ENCODE peak calls at places on chromosomes 13 and 19, in eight cellular contexts. One of them, this sample, is unnamed.

GRCh38 chr13:67318398-67318797 is 88.3 kb upstream of the PCDH9 start:
- DNase-seq in esophagus squamous epithelium: no peak
- DNase-seq in cardiac muscle cell: no peak
- DNase-seq in fibroblast of lung: peak; percentile 17
- DNase-seq in psoas muscle: no peak
- DNase-seq in endodermal cell: no peak
- DNase-seq in CD8-positive, alpha-beta T cell: no peak
- DNase-seq in A673: no peak
- DNase-seq in this sample: no peak

GRCh38 chr19:4589579-4590410 is 30.3 kb upstream of the SEMA6B start:
- DNase-seq in esophagus squamous epithelium: no peak
- DNase-seq in cardiac muscle cell: no peak
- DNase-seq in fibroblast of lung: no peak
- DNase-seq in psoas muscle: no peak
- DNase-seq in endodermal cell: peak; percentile 75
- DNase-seq in CD8-positive, alpha-beta T cell: no peak
- DNase-seq in A673: no peak
- DNase-seq in this sample: no peak

GRCh38 chr19:4713384-4713951 is 10.2 kb downstream of the DPP9 start:
- DNase-seq in esophagus squamous epithelium: no peak
- DNase-seq in cardiac muscle cell: peak; percentile 91
- DNase-seq in fibroblast of lung: peak; percentile 96
- DNase-seq in psoas muscle: peak; percentile 95
- DNase-seq in endodermal cell: no peak
- DNase-seq in CD8-positive, alpha-beta T cell: no peak
- DNase-seq in A673: no peak
- DNase-seq in this sample: peak; percentile 87

GRCh38 chr19:13834308-13834790 is 39.1 kb downstream of the ZSWIM4 start:
- DNase-seq in esophagus squamous epithelium: no peak
- DNase-seq in cardiac muscle cell: peak; percentile 47
- DNase-seq in fibroblast of lung: no peak
- DNase-seq in psoas muscle: no peak
- DNase-seq in endodermal cell: peak; percentile 50
- DNase-seq in CD8-positive, alpha-beta T cell: peak; percentile 11
- DNase-seq in A673: no peak
- DNase-seq in this sample: no peak

GRCh38 chr13:84265365-84265764 is 383.1 kb upstream of the SLITRK1 start:
- DNase-seq in esophagus squamous epithelium: no peak
- DNase-seq in cardiac muscle cell: no peak
- DNase-seq in fibroblast of lung: no peak
- DNase-seq in psoas muscle: no peak
- DNase-seq in endodermal cell: no peak
- DNase-seq in CD8-positive, alpha-beta T cell: no peak
- DNase-seq in A673: no peak
- DNase-seq in this sample: no peak

GRCh38 chr13:42333613-42334328 is 61.8 kb downstream of the AKAP11 start:
- DNase-seq in esophagus squamous epithelium: no peak
- DNase-seq in cardiac muscle cell: peak; percentile 70
- DNase-seq in fibroblast of lung: peak; percentile 71
- DNase-seq in psoas muscle: no peak
- DNase-seq in endodermal cell: peak; percentile 54
- DNase-seq in CD8-positive, alpha-beta T cell: no peak
- DNase-seq in A673: peak; percentile 38
- DNase-seq in this sample: no peak

GRCh38 chr19:19531951-19532805 is 3.5 kb downstream of the YJEFN3 start:
- DNase-seq in esophagus squamous epithelium: no peak
- DNase-seq in cardiac muscle cell: peak; percentile 73
- DNase-seq in fibroblast of lung: peak; percentile 51
- DNase-seq in psoas muscle: peak; percentile 84
- DNase-seq in endodermal cell: peak; percentile 94
- DNase-seq in CD8-positive, alpha-beta T cell: peak; percentile 89
- DNase-seq in A673: peak; percentile 84
- DNase-seq in this sample: peak; percentile 74

GRCh38 chr13:93227906-93228801 is 1.5 kb downstream of the GPC6 start:
- DNase-seq in esophagus squamous epithelium: no peak
- DNase-seq in cardiac muscle cell: peak; percentile 93
- DNase-seq in fibroblast of lung: peak; percentile 91
- DNase-seq in psoas muscle: peak; percentile 56
- DNase-seq in endodermal cell: peak; percentile 89
- DNase-seq in CD8-positive, alpha-beta T cell: no peak
- DNase-seq in A673: peak; percentile 95
- DNase-seq in this sample: peak; percentile 31

GRCh38 chr19:12647490-12648071 is 19.0 kb downstream of the MAN2B1 start:
- DNase-seq in esophagus squamous epithelium: no peak
- DNase-seq in cardiac muscle cell: peak; percentile 40
- DNase-seq in fibroblast of lung: peak; percentile 19
- DNase-seq in psoas muscle: peak; percentile 71
- DNase-seq in endodermal cell: peak; percentile 94
- DNase-seq in CD8-positive, alpha-beta T cell: no peak
- DNase-seq in A673: peak; percentile 60
- DNase-seq in this sample: no peak

GRCh38 chr19:4552546-4552819 is 7.0 kb downstream of the SEMA6B start:
- DNase-seq in esophagus squamous epithelium: no peak
- DNase-seq in cardiac muscle cell: no peak
- DNase-seq in fibroblast of lung: no peak
- DNase-seq in psoas muscle: no peak
- DNase-seq in endodermal cell: no peak
- DNase-seq in CD8-positive, alpha-beta T cell: no peak
- DNase-seq in A673: no peak
- DNase-seq in this sample: no peak

GRCh38 chr19:10861118-10861651 is 10.2 kb upstream of the CARM1 start:
- DNase-seq in esophagus squamous epithelium: no peak
- DNase-seq in cardiac muscle cell: peak; percentile 45
- DNase-seq in fibroblast of lung: no peak
- DNase-seq in psoas muscle: no peak
- DNase-seq in endodermal cell: peak; percentile 88
- DNase-seq in CD8-positive, alpha-beta T cell: peak; percentile 27
- DNase-seq in A673: peak; percentile 69
- DNase-seq in this sample: no peak

GRCh38 chr13:92355213-92355612 is 871.4 kb upstream of the GPC6 start:
- DNase-seq in esophagus squamous epithelium: no peak
- DNase-seq in cardiac muscle cell: peak; percentile 84
- DNase-seq in fibroblast of lung: peak; percentile 76
- DNase-seq in psoas muscle: no peak
- DNase-seq in endodermal cell: peak; percentile 76
- DNase-seq in CD8-positive, alpha-beta T cell: no peak
- DNase-seq in A673: peak; percentile 40
- DNase-seq in this sample: no peak

GRCh38 chr13:80873589-80873988 is 532.7 kb upstream of the SPRY2 start:
- DNase-seq in esophagus squamous epithelium: no peak
- DNase-seq in cardiac muscle cell: no peak
- DNase-seq in fibroblast of lung: no peak
- DNase-seq in psoas muscle: no peak
- DNase-seq in endodermal cell: no peak
- DNase-seq in CD8-positive, alpha-beta T cell: peak; percentile 17
- DNase-seq in A673: no peak
- DNase-seq in this sample: no peak

GRCh38 chr13:98004107-98004506 is 50.6 kb downstream of the IPO5 start:
- DNase-seq in esophagus squamous epithelium: no peak
- DNase-seq in cardiac muscle cell: peak; percentile 36
- DNase-seq in fibroblast of lung: peak; percentile 91
- DNase-seq in psoas muscle: no peak
- DNase-seq in endodermal cell: no peak
- DNase-seq in CD8-positive, alpha-beta T cell: no peak
- DNase-seq in A673: no peak
- DNase-seq in this sample: no peak

GRCh38 chr19:20840371-20840770 is 64.3 kb downstream of the ZNF66 start:
- DNase-seq in esophagus squamous epithelium: no peak
- DNase-seq in cardiac muscle cell: no peak
- DNase-seq in fibroblast of lung: no peak
- DNase-seq in psoas muscle: no peak
- DNase-seq in endodermal cell: no peak
- DNase-seq in CD8-positive, alpha-beta T cell: no peak
- DNase-seq in A673: no peak
- DNase-seq in this sample: no peak

GRCh38 chr13:100933841-100934240 is 259.2 kb upstream of the TMTC4 start:
- DNase-seq in esophagus squamous epithelium: no peak
- DNase-seq in cardiac muscle cell: no peak
- DNase-seq in fibroblast of lung: no peak
- DNase-seq in psoas muscle: no peak
- DNase-seq in endodermal cell: no peak
- DNase-seq in CD8-positive, alpha-beta T cell: no peak
- DNase-seq in A673: no peak
- DNase-seq in this sample: no peak

GRCh38 chr13:44758595-44759221 is 182.6 kb upstream of the TSC22D1 start:
- DNase-seq in esophagus squamous epithelium: no peak
- DNase-seq in cardiac muscle cell: peak; percentile 91
- DNase-seq in fibroblast of lung: peak; percentile 84
- DNase-seq in psoas muscle: no peak
- DNase-seq in endodermal cell: no peak
- DNase-seq in CD8-positive, alpha-beta T cell: no peak
- DNase-seq in A673: peak; percentile 23
- DNase-seq in this sample: no peak

GRCh38 chr13:85666356-85666755 is 132.9 kb downstream of the SLITRK6 start:
- DNase-seq in esophagus squamous epithelium: no peak
- DNase-seq in cardiac muscle cell: no peak
- DNase-seq in fibroblast of lung: no peak
- DNase-seq in psoas muscle: no peak
- DNase-seq in endodermal cell: peak; percentile 71
- DNase-seq in CD8-positive, alpha-beta T cell: no peak
- DNase-seq in A673: no peak
- DNase-seq in this sample: no peak

GRCh38 chr19:5507056-5507624 is 51.9 kb downstream of the ZNRF4 start:
- DNase-seq in esophagus squamous epithelium: no peak
- DNase-seq in cardiac muscle cell: no peak
- DNase-seq in fibroblast of lung: no peak
- DNase-seq in psoas muscle: peak; percentile 35
- DNase-seq in endodermal cell: no peak
- DNase-seq in CD8-positive, alpha-beta T cell: no peak
- DNase-seq in A673: no peak
- DNase-seq in this sample: no peak

GRCh38 chr13:88649855-88650254 is 978.7 kb downstream of the SLITRK5 start:
- DNase-seq in esophagus squamous epithelium: no peak
- DNase-seq in cardiac muscle cell: no peak
- DNase-seq in fibroblast of lung: no peak
- DNase-seq in psoas muscle: no peak
- DNase-seq in endodermal cell: no peak
- DNase-seq in CD8-positive, alpha-beta T cell: no peak
- DNase-seq in A673: no peak
- DNase-seq in this sample: no peak

GRCh38 chr13:91196958-91197357 is 150.5 kb upstream of the MIR17HG start:
- DNase-seq in esophagus squamous epithelium: no peak
- DNase-seq in cardiac muscle cell: no peak
- DNase-seq in fibroblast of lung: no peak
- DNase-seq in psoas muscle: no peak
- DNase-seq in endodermal cell: no peak
- DNase-seq in CD8-positive, alpha-beta T cell: no peak
- DNase-seq in A673: no peak
- DNase-seq in this sample: no peak

GRCh38 chr19:3062165-3063105 is at the start of gene TLE5:
- DNase-seq in esophagus squamous epithelium: no peak
- DNase-seq in cardiac muscle cell: peak; percentile 67
- DNase-seq in fibroblast of lung: no peak
- DNase-seq in psoas muscle: peak; percentile 75
- DNase-seq in endodermal cell: peak; percentile 75
- DNase-seq in CD8-positive, alpha-beta T cell: peak; percentile 72
- DNase-seq in A673: peak; percentile 67
- DNase-seq in this sample: peak; percentile 79
- TF ChIP-seq CTCF in esophagus squamous epithelium: no peak
- TF ChIP-seq CTCF in cardiac muscle cell: no peak
- TF ChIP-seq CTCF in fibroblast of lung: no peak
- TF ChIP-seq CTCF in psoas muscle: no peak
- TF ChIP-seq CTCF in endodermal cell: peak; percentile 32
- TF ChIP-seq CTCF in CD8-positive, alpha-beta T cell: no peak
- TF ChIP-seq CTCF in A673: no peak
- TF ChIP-seq CTCF in this sample: peak; percentile 21

GRCh38 chr19:39360599-39360998 is 18.4 kb downstream of the SAMD4B start:
- DNase-seq in esophagus squamous epithelium: no peak
- DNase-seq in cardiac muscle cell: no peak
- DNase-seq in fibroblast of lung: peak; percentile 31
- DNase-seq in psoas muscle: no peak
- DNase-seq in endodermal cell: no peak
- DNase-seq in CD8-positive, alpha-beta T cell: no peak
- DNase-seq in A673: no peak
- DNase-seq in this sample: no peak

GRCh38 chr19:39362682-39363657 is 20.7 kb downstream of the SAMD4B start:
- DNase-seq in esophagus squamous epithelium: no peak
- DNase-seq in cardiac muscle cell: peak; percentile 51
- DNase-seq in fibroblast of lung: peak; percentile 77
- DNase-seq in psoas muscle: no peak
- DNase-seq in endodermal cell: no peak
- DNase-seq in CD8-positive, alpha-beta T cell: no peak
- DNase-seq in A673: no peak
- DNase-seq in this sample: no peak

GRCh38 chr19:39359026-39359425 is 16.8 kb downstream of the SAMD4B start:
- DNase-seq in esophagus squamous epithelium: no peak
- DNase-seq in cardiac muscle cell: no peak
- DNase-seq in fibroblast of lung: no peak
- DNase-seq in psoas muscle: no peak
- DNase-seq in endodermal cell: no peak
- DNase-seq in CD8-positive, alpha-beta T cell: no peak
- DNase-seq in A673: no peak
- DNase-seq in this sample: no peak

GRCh38 chr19:39365531-39365930 is 23.3 kb downstream of the SAMD4B start:
- DNase-seq in esophagus squamous epithelium: no peak
- DNase-seq in cardiac muscle cell: no peak
- DNase-seq in fibroblast of lung: no peak
- DNase-seq in psoas muscle: no peak
- DNase-seq in endodermal cell: no peak
- DNase-seq in CD8-positive, alpha-beta T cell: no peak
- DNase-seq in A673: no peak
- DNase-seq in this sample: no peak

GRCh38 chr19:39363909-39364457 is 21.8 kb downstream of the SAMD4B start:
- DNase-seq in esophagus squamous epithelium: no peak
- DNase-seq in cardiac muscle cell: peak; percentile 30
- DNase-seq in fibroblast of lung: peak; percentile 67
- DNase-seq in psoas muscle: peak; percentile 50
- DNase-seq in endodermal cell: no peak
- DNase-seq in CD8-positive, alpha-beta T cell: no peak
- DNase-seq in A673: peak; percentile 47
- DNase-seq in this sample: peak; percentile 23
- H3K4me3 ChIP-seq in esophagus squamous epithelium: no peak overlapping the region
- H3K4me3 ChIP-seq in cardiac muscle cell: no peak overlapping the region
- H3K4me3 ChIP-seq in fibroblast of lung: no peak overlapping the region
- H3K4me3 ChIP-seq in psoas muscle: no peak overlapping the region
- H3K4me3 ChIP-seq in endodermal cell: no peak overlapping the region
- H3K4me3 ChIP-seq in CD8-positive, alpha-beta T cell: no peak overlapping the region
- H3K4me3 ChIP-seq in A673: no peak overlapping the region
- H3K4me3 ChIP-seq in this sample: no peak overlapping the region

GRCh38 chr19:47280183-47280797 is 5.6 kb downstream of the INAFM1 start:
- DNase-seq in esophagus squamous epithelium: no peak
- DNase-seq in cardiac muscle cell: peak; percentile 25
- DNase-seq in fibroblast of lung: no peak
- DNase-seq in psoas muscle: no peak
- DNase-seq in endodermal cell: peak; percentile 93
- DNase-seq in CD8-positive, alpha-beta T cell: peak; percentile 56
- DNase-seq in A673: peak; percentile 54
- DNase-seq in this sample: no peak

GRCh38 chr19:47283405-47284059 is 8.8 kb downstream of the INAFM1 start:
- DNase-seq in esophagus squamous epithelium: no peak
- DNase-seq in cardiac muscle cell: no peak
- DNase-seq in fibroblast of lung: no peak
- DNase-seq in psoas muscle: no peak
- DNase-seq in endodermal cell: no peak
- DNase-seq in CD8-positive, alpha-beta T cell: no peak
- DNase-seq in A673: no peak
- DNase-seq in this sample: no peak

GRCh38 chr19:47284324-47284899 is 9.7 kb downstream of the INAFM1 start:
- DNase-seq in esophagus squamous epithelium: no peak
- DNase-seq in cardiac muscle cell: peak; percentile 76
- DNase-seq in fibroblast of lung: peak; percentile 70
- DNase-seq in psoas muscle: no peak
- DNase-seq in endodermal cell: peak; percentile 73
- DNase-seq in CD8-positive, alpha-beta T cell: peak; percentile 46
- DNase-seq in A673: peak; percentile 79
- DNase-seq in this sample: no peak
- H3K27ac ChIP-seq in esophagus squamous epithelium: no peak overlapping the region
- H3K27ac ChIP-seq in cardiac muscle cell: no peak overlapping the region
- H3K27ac ChIP-seq in fibroblast of lung: no peak overlapping the region
- H3K27ac ChIP-seq in psoas muscle: no peak overlapping the region
- H3K27ac ChIP-seq in endodermal cell: no peak overlapping the region
- H3K27ac ChIP-seq in CD8-positive, alpha-beta T cell: no peak overlapping the region
- H3K27ac ChIP-seq in A673: no peak overlapping the region
- H3K27ac ChIP-seq in this sample: no peak overlapping the region

GRCh38 chr19:38729653-38730469 is 14.4 kb downstream of the CAPN12 start:
- DNase-seq in esophagus squamous epithelium: no peak
- DNase-seq in cardiac muscle cell: peak; percentile 69
- DNase-seq in fibroblast of lung: peak; percentile 55
- DNase-seq in psoas muscle: peak; percentile 78
- DNase-seq in endodermal cell: peak; percentile 95
- DNase-seq in CD8-positive, alpha-beta T cell: peak; percentile 81
- DNase-seq in A673: peak; percentile 70
- DNase-seq in this sample: peak; percentile 80
- TF ChIP-seq CTCF in esophagus squamous epithelium: peak; percentile 80
- TF ChIP-seq CTCF in cardiac muscle cell: peak; percentile 83
- TF ChIP-seq CTCF in fibroblast of lung: peak; percentile 66
- TF ChIP-seq CTCF in psoas muscle: peak; percentile 73
- TF ChIP-seq CTCF in endodermal cell: peak; percentile 97
- TF ChIP-seq CTCF in CD8-positive, alpha-beta T cell: peak; percentile 75
- TF ChIP-seq CTCF in A673: peak; percentile 88
- TF ChIP-seq CTCF in this sample: peak; percentile 76

This sample was measured in heart right ventricle.